ENCODE peak calls at places on chromosomes 2 and 18, in five cellular contexts. C is chondrocyte, I is neural crest cell, V is endothelial cell of umbilical vein, G is GM13976. Z is an unnamed sample.

GRCh38 chr2:12507295-12507694 is 209.4 kb upstream of the TRIB2 start:
- DNase-seq in C (no peak), I (no peak), V (no peak), G (no peak), Z (no peak)

GRCh38 chr2:182949572-182950189 is 83.2 kb upstream of the FRZB start:
- DNase-seq in C (no peak), I (no peak), V (peak; percentile 11), G (no peak), Z (no peak)

GRCh38 chr2:231683292-231683898 is 24.9 kb upstream of the PTMA start:
- DNase-seq in C (no peak), I (no peak), V (no peak), G (no peak), Z (no peak)

GRCh38 chr2:71299507-71299906 is 32.1 kb upstream of the ZNF638 start:
- DNase-seq in C (no peak), I (no peak), V (peak; percentile 63), G (peak; percentile 46), Z (no peak)

GRCh38 chr2:227150222-227150936 is 13.6 kb downstream of the COL4A4 start:
- DNase-seq in C (no peak), I (no peak), V (no peak), G (no peak), Z (no peak)

GRCh38 chr2:201218780-201219179 is 35.8 kb downstream of the CASP10 start:
- DNase-seq in C (no peak), I (no peak), V (peak; percentile 26), G (no peak), Z (no peak)

GRCh38 chr2:204731996-204732395 is 186.7 kb downstream of the PARD3B start:
- DNase-seq in C (no peak), I (no peak), V (peak; percentile 8), G (no peak), Z (no peak)

GRCh38 chr18:8300749-8301148 is 308.5 kb upstream of the RAB12 start:
- DNase-seq in C (no peak), I (no peak), V (no peak), G (no peak), Z (no peak)

GRCh38 chr2:171008550-171009205 is 79.6 kb downstream of the GORASP2 start:
- DNase-seq in C (no peak), I (no peak), V (no peak), G (no peak), Z (no peak)

GRCh38 chr2:129233751-129234406 is 745.6 kb upstream of the RAB6C start:
- DNase-seq in C (no peak), I (no peak), V (no peak), G (peak; percentile 40), Z (peak; percentile 10)

GRCh38 chr2:207855591-207855990 is 85.9 kb upstream of the FZD5 start:
- DNase-seq in C (no peak), I (no peak), V (no peak), G (no peak), Z (no peak)

GRCh38 chr2:105248316-105249070 is 7.0 kb downstream of the GPR45 start:
- DNase-seq in C (no peak), I (no peak), V (no peak), G (no peak), Z (peak; percentile 43)

GRCh38 chr2:2575870-2576386 is 244.9 kb upstream of the MYT1L start:
- DNase-seq in C (no peak), I (no peak), V (no peak), G (no peak), Z (no peak)

GRCh38 chr2:240505946-240506345 is 51.8 kb downstream of the ANKMY1 start:
- DNase-seq in C (peak; percentile 59), I (no peak), V (no peak), G (peak; percentile 6), Z (no peak)

GRCh38 chr2:52452201-52452600 is 1315.4 kb upstream of the CHAC2 start:
- DNase-seq in C (no peak), I (no peak), V (no peak), G (no peak), Z (no peak)

GRCh38 chr2:52454962-52455361 is 1312.6 kb upstream of the CHAC2 start:
- DNase-seq in C (no peak), I (no peak), V (no peak), G (no peak), Z (no peak)

GRCh38 chr2:52456759-52457377 is 1310.7 kb upstream of the CHAC2 start:
- DNase-seq in C (no peak), I (no peak), V (no peak), G (no peak), Z (no peak)
- TF ChIP-seq CTCF in C (no peak), I (no peak), V (no peak), G (no peak), Z (no peak)

GRCh38 chr2:120177973-120178372 is 45.2 kb downstream of the TMEM185B start:
- DNase-seq in C (no peak), I (no peak), V (no peak), G (no peak), Z (no peak)

GRCh38 chr2:120176526-120176925 is 46.7 kb downstream of the TMEM185B start:
- DNase-seq in C (no peak), I (no peak), V (no peak), G (no peak), Z (no peak)

GRCh38 chr2:120175000-120175581 is 48.1 kb downstream of the TMEM185B start:
- DNase-seq in C (no peak), I (peak; percentile 11), V (peak; percentile 75), G (peak; percentile 54), Z (peak; percentile 19)

GRCh38 chr2:120180066-120180465 is 43.1 kb downstream of the TMEM185B start:
- DNase-seq in C (no peak), I (no peak), V (no peak), G (no peak), Z (peak; percentile 23)

GRCh38 chr2:120177011-120177621 is 46.1 kb downstream of the TMEM185B start:
- DNase-seq in C (no peak), I (no peak), V (peak; percentile 20), G (peak; percentile 83), Z (no peak)
- TF ChIP-seq CTCF in C (no peak), I (no peak), V (peak; percentile 31), G (peak; percentile 73), Z (no peak)

DNA sequence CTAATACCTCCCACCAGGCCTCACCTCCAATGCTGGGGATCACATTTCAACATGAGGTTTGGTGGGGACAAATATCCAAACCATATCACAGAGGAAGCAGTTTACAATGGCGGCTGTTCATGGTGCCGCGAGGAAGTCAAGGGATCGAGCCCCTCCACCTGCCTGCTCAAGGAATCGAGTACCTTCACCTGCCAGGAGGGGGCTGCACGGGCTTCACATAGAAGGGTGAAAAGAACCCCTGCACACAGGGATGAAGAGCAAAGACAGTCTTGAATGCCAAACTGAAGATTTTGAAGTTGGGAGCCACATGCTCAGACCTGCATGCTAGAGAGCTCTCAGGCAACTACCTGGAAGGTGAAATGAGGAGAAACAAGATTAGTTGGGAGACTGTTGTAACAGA is 110.3 kb downstream of the KCNF1 start:
- DNase-seq in C (no peak), I (no peak), V (no peak), G (no peak), Z (no peak)
- TF ChIP-seq CTCF in C (no peak), I (no peak), V (no peak), G (no peak), Z (no peak)

GRCh38 chr18:13549879-13550231 is 176.5 kb downstream of the FAM210A start:
- DNase-seq in C (no peak), I (no peak), V (no peak), G (no peak), Z (no peak)

GRCh38 chr18:13545955-13546354 is 180.4 kb downstream of the FAM210A start:
- DNase-seq in C (no peak), I (no peak), V (no peak), G (no peak), Z (no peak)

GRCh38 chr18:13548944-13549878 is 177.1 kb downstream of the FAM210A start:
- DNase-seq in C (no peak), I (no peak), V (no peak), G (peak; percentile 72), Z (no peak)

GRCh38 chr18:13547347-13547746 is 179.0 kb downstream of the FAM210A start:
- DNase-seq in C (peak; percentile 56), I (no peak), V (no peak), G (no peak), Z (no peak)

DNA sequence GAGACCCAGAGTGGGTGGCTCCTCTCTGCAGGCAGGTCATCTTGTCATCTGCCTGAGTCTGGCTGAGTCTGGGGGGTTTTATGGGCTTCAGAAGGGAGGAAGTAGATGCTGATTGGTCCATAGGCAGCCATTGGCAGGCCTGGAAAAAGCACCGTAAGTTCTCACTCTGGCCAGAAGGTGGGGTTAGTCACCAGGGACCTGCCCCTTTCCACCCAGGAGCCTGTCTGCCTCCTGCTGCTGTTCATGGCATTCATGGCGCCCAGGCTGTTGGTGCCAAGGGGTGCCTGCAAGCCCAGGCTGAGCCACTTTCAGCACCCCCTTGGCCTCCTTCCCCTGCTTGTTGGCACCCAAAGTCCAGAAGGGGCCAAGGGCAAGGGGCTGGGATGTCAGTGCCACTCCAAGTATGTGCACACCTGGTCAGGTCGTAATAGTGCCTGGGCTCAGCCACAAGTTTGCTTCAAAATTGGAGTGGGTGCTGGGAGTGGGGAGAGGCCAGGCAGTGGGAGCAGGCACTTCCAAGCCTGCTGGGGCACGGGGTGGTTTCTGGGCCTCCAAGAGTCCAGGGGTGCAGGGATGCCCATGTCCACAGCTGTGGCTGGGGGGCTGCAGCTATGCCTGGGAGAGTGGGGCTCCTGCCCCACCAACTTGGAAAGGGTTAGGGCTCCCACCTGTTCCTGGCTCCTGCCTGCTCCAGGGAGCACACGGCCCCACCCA is 178.1 kb downstream of the FAM210A start:
- DNase-seq in C (peak; percentile 72), I (no peak), V (no peak), G (no peak), Z (no peak)
- TF ChIP-seq CTCF in C (no peak), I (no peak), V (no peak), G (no peak), Z (no peak)

GRCh38 chr2:64645014-64645418 is 8.7 kb downstream of the SERTAD2 start:
- DNase-seq in C (no peak), I (peak; percentile 54), V (peak; percentile 80), G (no peak), Z (peak; percentile 80)
- TF ChIP-seq CTCF in C (no peak), I (no peak), V (peak; percentile 26), G (peak; percentile 4), Z (no peak)

Z was measured in nephron progenitor cell.